ENCODE peak calls at places on chromosomes 12 and 14, in ten cellular contexts. One of them, this sample, is unnamed.

GRCh38 chr14:39762576-39763401 is 330.6 kb upstream of the FBXO33 start:
- DNase-seq in heart right ventricle: no peak
- DNase-seq in cardiac muscle cell: peak
- DNase-seq in hepatocyte: no peak
- DNase-seq in GM23248: no peak
- DNase-seq in CD4-positive, CD25-positive, alpha-beta regulatory T cell: no peak
- DNase-seq in dorsolateral prefrontal cortex: no peak
- DNase-seq in GM12864: peak
- DNase-seq in Karpas-422: no peak
- DNase-seq in BJ: no peak
- DNase-seq in this sample: peak

GRCh38 chr14:99685061-99685995 is 1.2 kb downstream of the CYP46A1 start:
- DNase-seq in GM23248: no peak
- DNase-seq in hepatocyte: peak
- DNase-seq in Karpas-422: no peak
- DNase-seq in dorsolateral prefrontal cortex: no peak
- DNase-seq in CD4-positive, CD25-positive, alpha-beta regulatory T cell: no peak
- DNase-seq in BJ: no peak
- DNase-seq in GM12864: no peak
- DNase-seq in cardiac muscle cell: no peak
- DNase-seq in heart right ventricle: no peak
- DNase-seq in this sample: no peak

GRCh38 chr12:120125792-120126634 is 9.5 kb upstream of the RAB35 start:
- DNase-seq in hepatocyte: no peak
- DNase-seq in CD4-positive, CD25-positive, alpha-beta regulatory T cell: no peak
- DNase-seq in GM12864: no peak
- DNase-seq in cardiac muscle cell: no peak
- DNase-seq in BJ: no peak
- DNase-seq in GM23248: peak
- DNase-seq in heart right ventricle: no peak
- DNase-seq in dorsolateral prefrontal cortex: no peak
- DNase-seq in Karpas-422: no peak
- DNase-seq in this sample: no peak

GRCh38 chr12:27276275-27276674 is 32.2 kb downstream of the STK38L start:
- DNase-seq in dorsolateral prefrontal cortex: no peak
- DNase-seq in heart right ventricle: no peak
- DNase-seq in GM12864: no peak
- DNase-seq in GM23248: no peak
- DNase-seq in hepatocyte: no peak
- DNase-seq in cardiac muscle cell: no peak
- DNase-seq in CD4-positive, CD25-positive, alpha-beta regulatory T cell: no peak
- DNase-seq in BJ: no peak
- DNase-seq in Karpas-422: no peak
- DNase-seq in this sample: no peak

GRCh38 chr12:82326905-82327503 is 31.2 kb downstream of the CCDC59 start:
- DNase-seq in BJ: no peak
- DNase-seq in Karpas-422: peak
- DNase-seq in cardiac muscle cell: peak
- DNase-seq in CD4-positive, CD25-positive, alpha-beta regulatory T cell: no peak
- DNase-seq in heart right ventricle: no peak
- DNase-seq in GM12864: no peak
- DNase-seq in dorsolateral prefrontal cortex: no peak
- DNase-seq in GM23248: peak
- DNase-seq in hepatocyte: peak
- DNase-seq in this sample: peak

GRCh38 chr12:132872975-132873421 is 14.4 kb downstream of the CHFR start:
- DNase-seq in CD4-positive, CD25-positive, alpha-beta regulatory T cell: no peak
- DNase-seq in GM12864: no peak
- DNase-seq in dorsolateral prefrontal cortex: no peak
- DNase-seq in GM23248: no peak
- DNase-seq in cardiac muscle cell: no peak
- DNase-seq in Karpas-422: no peak
- DNase-seq in heart right ventricle: no peak
- DNase-seq in BJ: no peak
- DNase-seq in hepatocyte: no peak
- DNase-seq in this sample: no peak

GRCh38 chr12:93130371-93131049 is 201.4 kb upstream of the EEA1 start:
- DNase-seq in Karpas-422: no peak
- DNase-seq in GM23248: no peak
- DNase-seq in BJ: no peak
- DNase-seq in CD4-positive, CD25-positive, alpha-beta regulatory T cell: no peak
- DNase-seq in GM12864: no peak
- DNase-seq in heart right ventricle: no peak
- DNase-seq in hepatocyte: no peak
- DNase-seq in cardiac muscle cell: no peak
- DNase-seq in dorsolateral prefrontal cortex: no peak
- DNase-seq in this sample: no peak

GRCh38 chr14:21044106-21044618 is 2.0 kb downstream of the RNASE7 start:
- DNase-seq in cardiac muscle cell: no peak
- DNase-seq in hepatocyte: no peak
- DNase-seq in heart right ventricle: no peak
- DNase-seq in Karpas-422: no peak
- DNase-seq in dorsolateral prefrontal cortex: no peak
- DNase-seq in CD4-positive, CD25-positive, alpha-beta regulatory T cell: no peak
- DNase-seq in GM23248: no peak
- DNase-seq in BJ: no peak
- DNase-seq in GM12864: no peak
- DNase-seq in this sample: no peak

GRCh38 chr14:63563370-63564026 is 20.3 kb upstream of the PPP2R5E start:
- DNase-seq in hepatocyte: peak
- DNase-seq in dorsolateral prefrontal cortex: no peak
- DNase-seq in GM23248: peak
- DNase-seq in Karpas-422: no peak
- DNase-seq in heart right ventricle: no peak
- DNase-seq in GM12864: no peak
- DNase-seq in BJ: no peak
- DNase-seq in CD4-positive, CD25-positive, alpha-beta regulatory T cell: no peak
- DNase-seq in cardiac muscle cell: peak
- DNase-seq in this sample: peak

GRCh38 chr12:90593596-90594290 is 361.2 kb downstream of the CCER1 start:
- DNase-seq in cardiac muscle cell: no peak
- DNase-seq in heart right ventricle: no peak
- DNase-seq in GM23248: no peak
- DNase-seq in hepatocyte: no peak
- DNase-seq in CD4-positive, CD25-positive, alpha-beta regulatory T cell: no peak
- DNase-seq in Karpas-422: no peak
- DNase-seq in dorsolateral prefrontal cortex: no peak
- DNase-seq in GM12864: no peak
- DNase-seq in BJ: no peak
- DNase-seq in this sample: peak

GRCh38 chr12:6533653-6534157 is 612 bp upstream of the GAPDH start:
- DNase-seq in Karpas-422: peak
- DNase-seq in GM23248: peak
- DNase-seq in dorsolateral prefrontal cortex: peak
- DNase-seq in cardiac muscle cell: peak
- DNase-seq in heart right ventricle: peak
- DNase-seq in BJ: no peak
- DNase-seq in hepatocyte: peak
- DNase-seq in CD4-positive, CD25-positive, alpha-beta regulatory T cell: peak
- DNase-seq in GM12864: no peak
- DNase-seq in this sample: peak

DNA sequence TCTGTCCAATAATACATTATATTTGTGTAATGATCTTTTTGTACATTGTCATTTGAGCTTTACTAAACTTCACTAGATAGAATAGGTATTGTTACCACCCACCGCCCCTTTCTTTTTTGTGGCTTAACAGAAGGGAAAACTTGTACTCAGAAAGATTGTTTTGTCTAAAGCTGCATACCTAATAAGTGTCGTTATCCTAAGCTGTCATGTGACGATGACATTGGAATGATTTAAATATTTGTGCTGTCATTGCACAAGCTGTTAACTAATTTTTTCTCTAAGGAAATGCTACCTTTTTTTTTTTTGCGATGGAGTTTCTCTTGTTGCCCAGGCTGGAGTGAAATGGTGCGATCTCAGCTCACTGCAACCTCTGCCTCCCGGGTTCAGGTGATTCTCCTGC is 3.6 kb downstream of the DIP2B start:
- DNase-seq in GM12864: no peak
- DNase-seq in cardiac muscle cell: no peak
- DNase-seq in GM23248: peak
- DNase-seq in BJ: no peak
- DNase-seq in Karpas-422: no peak
- DNase-seq in hepatocyte: no peak
- DNase-seq in heart right ventricle: no peak
- DNase-seq in dorsolateral prefrontal cortex: no peak
- DNase-seq in CD4-positive, CD25-positive, alpha-beta regulatory T cell: no peak
- DNase-seq in this sample: no peak
- H3K4me3 ChIP-seq in GM12864: no peak
- H3K4me3 ChIP-seq in cardiac muscle cell: no peak
- H3K4me3 ChIP-seq in GM23248: no peak
- H3K4me3 ChIP-seq in BJ: no peak
- H3K4me3 ChIP-seq in Karpas-422: no peak
- H3K4me3 ChIP-seq in hepatocyte: no peak
- H3K4me3 ChIP-seq in heart right ventricle: no peak
- H3K4me3 ChIP-seq in dorsolateral prefrontal cortex: peak
- H3K4me3 ChIP-seq in CD4-positive, CD25-positive, alpha-beta regulatory T cell: peak
- H3K4me3 ChIP-seq in this sample: no peak

DNA sequence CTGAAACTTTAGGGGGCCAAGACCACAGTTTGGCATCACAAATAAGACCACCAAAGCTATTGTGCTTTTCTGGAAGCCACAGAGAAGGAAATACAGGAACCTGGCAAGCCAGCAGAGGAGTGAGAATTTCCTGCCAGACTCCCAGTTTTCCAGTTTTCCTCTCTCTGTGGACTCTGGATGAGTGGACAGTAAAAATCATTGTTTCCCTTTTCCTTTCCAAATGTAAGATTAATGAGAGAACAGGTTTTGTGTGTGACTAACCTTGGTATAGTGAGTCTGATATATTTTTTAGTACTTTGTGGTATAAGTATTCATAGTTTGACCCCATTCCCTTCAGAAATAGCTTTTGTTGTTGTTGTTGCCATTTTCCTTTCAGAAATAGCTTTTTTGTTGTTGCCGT is 2.6 kb upstream of the TAC3 start:
- DNase-seq in Karpas-422: no peak
- DNase-seq in hepatocyte: no peak
- DNase-seq in dorsolateral prefrontal cortex: no peak
- DNase-seq in BJ: no peak
- DNase-seq in CD4-positive, CD25-positive, alpha-beta regulatory T cell: no peak
- DNase-seq in heart right ventricle: no peak
- DNase-seq in GM12864: no peak
- DNase-seq in cardiac muscle cell: no peak
- DNase-seq in GM23248: no peak
- DNase-seq in this sample: no peak
- H3K4me3 ChIP-seq in Karpas-422: no peak
- H3K4me3 ChIP-seq in hepatocyte: no peak
- H3K4me3 ChIP-seq in dorsolateral prefrontal cortex: no peak
- H3K4me3 ChIP-seq in BJ: no peak
- H3K4me3 ChIP-seq in CD4-positive, CD25-positive, alpha-beta regulatory T cell: no peak
- H3K4me3 ChIP-seq in heart right ventricle: no peak
- H3K4me3 ChIP-seq in GM12864: no peak
- H3K4me3 ChIP-seq in cardiac muscle cell: no peak
- H3K4me3 ChIP-seq in GM23248: no peak
- H3K4me3 ChIP-seq in this sample: no peak

DNA sequence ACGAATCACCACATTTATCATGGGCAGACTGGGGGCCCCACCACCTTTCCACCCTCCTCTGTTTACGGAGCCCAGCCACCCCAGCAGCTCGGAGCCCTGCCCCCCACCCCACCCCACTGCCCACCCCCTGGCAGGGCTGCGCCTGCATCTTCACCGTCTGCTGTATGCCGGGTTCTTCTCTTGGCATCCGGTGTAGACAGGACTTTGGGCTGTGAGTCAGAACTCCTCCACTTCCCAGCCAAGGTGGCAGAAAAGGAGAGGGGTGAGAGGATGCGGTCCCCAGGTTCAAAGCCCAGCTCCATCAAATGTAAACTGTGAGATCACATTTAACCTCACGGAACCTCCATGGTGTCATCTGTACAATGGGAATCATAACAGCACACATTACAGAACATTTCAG is 292.5 kb upstream of the RTL1 start:
- DNase-seq in GM12864: no peak
- DNase-seq in BJ: no peak
- DNase-seq in CD4-positive, CD25-positive, alpha-beta regulatory T cell: no peak
- DNase-seq in cardiac muscle cell: no peak
- DNase-seq in dorsolateral prefrontal cortex: no peak
- DNase-seq in GM23248: no peak
- DNase-seq in heart right ventricle: no peak
- DNase-seq in Karpas-422: no peak
- DNase-seq in hepatocyte: no peak
- DNase-seq in this sample: no peak
- H3K4me3 ChIP-seq in GM12864: no peak
- H3K4me3 ChIP-seq in BJ: no peak
- H3K4me3 ChIP-seq in CD4-positive, CD25-positive, alpha-beta regulatory T cell: no peak
- H3K4me3 ChIP-seq in cardiac muscle cell: no peak
- H3K4me3 ChIP-seq in dorsolateral prefrontal cortex: no peak
- H3K4me3 ChIP-seq in GM23248: no peak
- H3K4me3 ChIP-seq in heart right ventricle: no peak
- H3K4me3 ChIP-seq in Karpas-422: no peak
- H3K4me3 ChIP-seq in hepatocyte: no peak
- H3K4me3 ChIP-seq in this sample: no peak

GRCh38 chr12:72276212-72276865 is 4.2 kb downstream of the TRHDE start:
- DNase-seq in Karpas-422: no peak
- DNase-seq in GM12864: no peak
- DNase-seq in hepatocyte: no peak
- DNase-seq in BJ: no peak
- DNase-seq in GM23248: no peak
- DNase-seq in CD4-positive, CD25-positive, alpha-beta regulatory T cell: no peak
- DNase-seq in heart right ventricle: no peak
- DNase-seq in cardiac muscle cell: no peak
- DNase-seq in dorsolateral prefrontal cortex: no peak
- DNase-seq in this sample: no peak

GRCh38 chr12:72277415-72277814 is 5.2 kb downstream of the TRHDE start:
- DNase-seq in dorsolateral prefrontal cortex: no peak
- DNase-seq in CD4-positive, CD25-positive, alpha-beta regulatory T cell: no peak
- DNase-seq in BJ: no peak
- DNase-seq in cardiac muscle cell: no peak
- DNase-seq in GM12864: no peak
- DNase-seq in GM23248: peak
- DNase-seq in heart right ventricle: no peak
- DNase-seq in Karpas-422: no peak
- DNase-seq in hepatocyte: no peak
- DNase-seq in this sample: peak

GRCh38 chr12:72281145-72281544 is 9.0 kb downstream of the TRHDE start:
- DNase-seq in cardiac muscle cell: no peak
- DNase-seq in CD4-positive, CD25-positive, alpha-beta regulatory T cell: no peak
- DNase-seq in hepatocyte: no peak
- DNase-seq in Karpas-422: no peak
- DNase-seq in BJ: no peak
- DNase-seq in GM23248: peak
- DNase-seq in dorsolateral prefrontal cortex: no peak
- DNase-seq in heart right ventricle: no peak
- DNase-seq in GM12864: no peak
- DNase-seq in this sample: no peak

GRCh38 chr12:72275551-72275950 is 3.4 kb downstream of the TRHDE start:
- DNase-seq in dorsolateral prefrontal cortex: no peak
- DNase-seq in heart right ventricle: no peak
- DNase-seq in CD4-positive, CD25-positive, alpha-beta regulatory T cell: no peak
- DNase-seq in GM23248: no peak
- DNase-seq in cardiac muscle cell: no peak
- DNase-seq in Karpas-422: no peak
- DNase-seq in hepatocyte: no peak
- DNase-seq in GM12864: no peak
- DNase-seq in BJ: no peak
- DNase-seq in this sample: no peak

DNA sequence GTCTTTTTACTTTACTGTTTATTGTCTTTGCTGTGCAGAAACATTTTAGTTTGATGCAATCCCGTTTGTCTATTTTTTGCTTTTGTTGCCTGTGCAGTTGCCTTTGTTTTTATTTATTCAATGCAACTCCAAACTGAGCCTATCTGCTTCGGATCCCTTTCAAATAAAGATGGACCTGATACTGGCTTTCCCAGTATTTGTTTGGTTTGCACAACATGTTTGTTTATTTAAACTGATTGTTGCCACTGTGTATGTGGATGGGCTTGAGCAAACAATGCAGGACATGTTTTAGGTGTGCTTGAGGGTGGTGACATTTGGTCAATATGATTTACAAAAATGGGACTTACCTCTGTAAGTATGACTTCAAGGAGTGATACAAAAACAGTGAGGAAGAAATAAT is 6.7 kb downstream of the TRHDE start:
- DNase-seq in dorsolateral prefrontal cortex: no peak
- DNase-seq in Karpas-422: no peak
- DNase-seq in hepatocyte: no peak
- DNase-seq in GM12864: no peak
- DNase-seq in cardiac muscle cell: no peak
- DNase-seq in BJ: no peak
- DNase-seq in CD4-positive, CD25-positive, alpha-beta regulatory T cell: no peak
- DNase-seq in GM23248: no peak
- DNase-seq in heart right ventricle: no peak
- DNase-seq in this sample: no peak
- H3K4me3 ChIP-seq in dorsolateral prefrontal cortex: no peak
- H3K4me3 ChIP-seq in Karpas-422: no peak
- H3K4me3 ChIP-seq in hepatocyte: no peak
- H3K4me3 ChIP-seq in GM12864: no peak
- H3K4me3 ChIP-seq in cardiac muscle cell: no peak
- H3K4me3 ChIP-seq in BJ: no peak
- H3K4me3 ChIP-seq in CD4-positive, CD25-positive, alpha-beta regulatory T cell: no peak
- H3K4me3 ChIP-seq in GM23248: no peak
- H3K4me3 ChIP-seq in heart right ventricle: no peak
- H3K4me3 ChIP-seq in this sample: no peak

This sample was measured in adipocyte.